ENCODE peak calls at places on chromosome 2, in seven cellular contexts. H, M, K, X, B, R and C are unnamed samples.

GRCh38 chr2:161695225-161695624 is 71.0 kb downstream of the SLC4A10 start:
- DNase-seq in H (no peak), M (no peak), K (no peak), X (no peak), B (no peak), R (no peak), C (no peak)

GRCh38 chr2:101619191-101619591 is 78.3 kb upstream of the MAP4K4 start:
- DNase-seq in H (no peak), M (no peak), K (no peak), X (no peak), B (no peak), R (peak), C (no peak)

GRCh38 chr2:56688661-56689060 is 504.9 kb downstream of the CCDC85A start:
- DNase-seq in H (no peak), M (no peak), K (no peak), X (no peak), B (no peak), R (no peak), C (no peak)

GRCh38 chr2:46967990-46968647 is 52.5 kb upstream of the MCFD2 start:
- DNase-seq in H (peak), M (peak), K (peak), X (no peak), B (peak), R (peak), C (peak)

GRCh38 chr2:130393318-130393910 is 37.6 kb downstream of the PTPN18 start:
- DNase-seq in H (no peak), M (no peak), K (no peak), X (no peak), B (no peak), R (no peak), C (no peak)

GRCh38 chr2:25879133-25879730 is 945 bp upstream of the ASXL2 start:
- DNase-seq in H (no peak), M (no peak), K (peak), X (no peak), B (no peak), R (no peak), C (no peak)

GRCh38 chr2:239292531-239292930 is 108.3 kb downstream of the HDAC4 start:
- DNase-seq in H (no peak), M (no peak), K (no peak), X (no peak), B (no peak), R (no peak), C (no peak)

GRCh38 chr2:5981241-5982055 is 289.3 kb downstream of the SOX11 start:
- DNase-seq in H (no peak), M (no peak), K (no peak), X (peak), B (no peak), R (no peak), C (peak)

GRCh38 chr2:188983427-188984101 is 9.4 kb downstream of the COL3A1 start:
- DNase-seq in H (no peak), M (no peak), K (peak), X (no peak), B (no peak), R (no peak), C (no peak)

GRCh38 chr2:46825231-46825957 is 90.2 kb downstream of the MCFD2 start:
- DNase-seq in H (no peak), M (no peak), K (no peak), X (no peak), B (no peak), R (peak), C (no peak)

GRCh38 chr2:11097038-11097720 is 58.1 kb upstream of the SLC66A3 start:
- DNase-seq in H (no peak), M (no peak), K (peak), X (no peak), B (peak), R (peak), C (no peak)

GRCh38 chr2:221533299-221533698 is 38.8 kb downstream of the EPHA4 start:
- DNase-seq in H (no peak), M (no peak), K (no peak), X (no peak), B (no peak), R (no peak), C (no peak)

GRCh38 chr2:174338626-174339570 is 4.1 kb downstream of the SP9 start:
- DNase-seq in H (no peak), M (no peak), K (no peak), X (no peak), B (no peak), R (no peak), C (no peak)

GRCh38 chr2:71347517-71347916 is 15.9 kb downstream of the ZNF638 start:
- DNase-seq in H (no peak), M (no peak), K (peak), X (no peak), B (no peak), R (no peak), C (no peak)

GRCh38 chr2:9763356-9764152 is 79.7 kb upstream of the TAF1B start:
- DNase-seq in H (no peak), M (no peak), K (no peak), X (no peak), B (no peak), R (no peak), C (no peak)

GRCh38 chr2:196195758-196196157 is 24.4 kb upstream of the STK17B start:
- DNase-seq in H (no peak), M (no peak), K (no peak), X (no peak), B (no peak), R (no peak), C (no peak)

GRCh38 chr2:196186266-196186980 is 15.0 kb upstream of the STK17B start:
- DNase-seq in H (no peak), M (no peak), K (no peak), X (no peak), B (no peak), R (no peak), C (no peak)

GRCh38 chr2:196187898-196188458 is 16.6 kb upstream of the STK17B start:
- DNase-seq in H (no peak), M (no peak), K (no peak), X (no peak), B (no peak), R (no peak), C (no peak)

GRCh38 chr2:196195302-196195701 is 23.9 kb upstream of the STK17B start:
- DNase-seq in H (no peak), M (no peak), K (no peak), X (no peak), B (no peak), R (no peak), C (no peak)

GRCh38 chr2:196191541-196191940 is 20.2 kb upstream of the STK17B start:
- DNase-seq in H (no peak), M (no peak), K (no peak), X (no peak), B (no peak), R (no peak), C (no peak)
- H3K27ac ChIP-seq in H (no peak), M (no peak), K (no peak), X (no peak), B (no peak), R (no peak), C (no peak)

DNA sequence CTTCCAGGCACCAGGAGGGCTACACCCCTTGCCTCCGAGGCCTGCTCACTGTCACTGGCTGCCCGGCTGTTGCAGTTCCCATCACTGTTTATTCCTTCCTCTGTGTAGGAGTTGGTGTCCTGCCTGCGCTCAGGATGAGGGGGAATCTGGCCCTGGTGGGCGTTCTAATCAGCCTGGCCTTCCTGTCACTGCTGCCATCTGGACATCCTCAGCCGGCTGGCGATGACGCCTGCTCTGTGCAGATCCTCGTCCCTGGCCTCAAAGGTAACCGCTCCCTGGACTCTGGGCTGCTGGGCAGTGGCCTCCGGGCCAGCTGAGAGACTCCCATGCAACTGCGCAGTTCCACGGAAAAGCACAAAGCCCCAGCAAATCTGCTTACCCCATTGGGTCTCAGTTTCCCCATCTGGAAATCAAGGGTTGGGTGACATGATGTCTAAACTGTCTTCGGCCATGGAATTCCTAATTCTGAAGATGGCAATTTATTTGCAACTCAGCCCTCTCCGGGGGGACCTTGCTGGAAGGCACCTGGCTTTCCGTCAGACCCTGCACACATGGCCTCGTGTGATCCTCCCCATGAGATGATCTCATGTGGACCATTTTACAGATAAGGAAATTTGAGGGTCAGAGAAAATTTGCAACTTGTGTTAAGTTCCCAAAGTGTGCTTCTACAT is 9.4 kb downstream of the COLEC11 start:
- DNase-seq in H (no peak), M (no peak), K (no peak), X (no peak), B (no peak), R (no peak), C (no peak)
- H3K27ac ChIP-seq in H (no peak), M (no peak), K (no peak), X (no peak), B (no peak), R (no peak), C (no peak)

GRCh38 chr2:139744273-139744672 is 964.1 kb upstream of the NXPH2 start:
- DNase-seq in H (no peak), M (no peak), K (no peak), X (no peak), B (no peak), R (no peak), C (no peak)
- H3K27ac ChIP-seq in H (no peak), M (no peak), K (no peak), X (no peak), B (no peak), R (no peak), C (no peak)

GRCh38 chr2:236689981-236690380 is 120.4 kb downstream of the ACKR3 start:
- DNase-seq in H (no peak), M (no peak), K (peak), X (no peak), B (no peak), R (no peak), C (no peak)
- H3K27ac ChIP-seq in H (no peak), M (no peak), K (peak), X (no peak), B (no peak), R (no peak), C (no peak)

DNA sequence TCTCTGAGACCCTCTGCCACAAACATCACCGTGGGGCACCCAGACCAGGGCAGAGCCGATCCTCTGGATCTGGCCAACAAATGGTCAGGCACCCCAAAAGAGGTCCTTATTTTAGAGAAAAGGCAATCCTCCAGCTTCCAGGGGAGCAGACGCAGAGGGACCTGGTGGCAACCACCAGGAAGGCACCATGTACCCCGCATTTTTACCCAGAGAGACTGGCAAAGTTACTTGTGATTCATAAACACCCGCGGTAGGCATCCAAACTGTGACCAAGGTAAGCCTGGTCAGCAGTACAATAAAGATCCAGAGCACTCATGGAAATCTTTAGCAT is 10.5 kb downstream of the LIMS2 start:
- DNase-seq in H (no peak), M (no peak), K (no peak), X (no peak), B (no peak), R (peak), C (no peak)
- H3K27ac ChIP-seq in H (peak), M (peak), K (no peak), X (peak), B (peak), R (peak), C (no peak)